ENCODE peak calls at places on chromosome 20, in eight cellular contexts. V is AG09309, C is stomach, Y is right lobe of liver, S is foreskin fibroblast, Z is body of pancreas, B is IMR-90, L is brain microvascular endothelial cell. K is an unnamed sample.

GRCh38 chr20:25859649-25860530 is 163.2 kb upstream of the ZNF337 start:
- DNase-seq in V (no peak), Z (peak; percentile 84), Y (peak; percentile 85), C (peak; percentile 75), L (peak; percentile 82), S (no peak), B (no peak), K (peak; percentile 53)

GRCh38 chr20:39067526-39068216 is 105.5 kb downstream of the DHX35 start:
- DNase-seq in S (peak; percentile 62), L (peak; percentile 20), B (peak; percentile 64), C (no peak), Z (no peak), Y (no peak), V (no peak), K (no peak)

GRCh38 chr20:61682998-61683681 is 382.5 kb downstream of the TAF4 start:
- DNase-seq in L (no peak), Y (no peak), C (no peak), V (peak; percentile 46), Z (no peak), S (peak; percentile 44), B (peak; percentile 31), K (peak; percentile 39)

GRCh38 chr20:21529863-21530262 is 16.0 kb upstream of the NKX2-2 start:
- DNase-seq in Z (no peak), Y (no peak), B (no peak), C (no peak), S (no peak), V (no peak), L (no peak), K (no peak)

GRCh38 chr20:62920039-62920645 is 6.2 kb downstream of the DIDO1 start:
- DNase-seq in V (no peak), B (no peak), Y (no peak), Z (no peak), S (no peak), L (no peak), C (no peak), K (no peak)

GRCh38 chr20:63026582-63027424 is 20.0 kb upstream of the BHLHE23 start:
- DNase-seq in B (no peak), C (no peak), S (no peak), V (no peak), Y (no peak), L (no peak), Z (no peak), K (no peak)

GRCh38 chr20:38894091-38894847 is 31.9 kb upstream of the FAM83D start:
- DNase-seq in L (no peak), Z (peak; percentile 89), V (no peak), B (no peak), C (no peak), Y (no peak), S (peak; percentile 7), K (no peak)

GRCh38 chr20:48531505-48531904 is 296.3 kb downstream of the PREX1 start:
- DNase-seq in Y (no peak), Z (no peak), L (no peak), C (no peak), V (no peak), S (no peak), B (no peak), K (no peak)

GRCh38 chr20:19975901-19976300 is 41.3 kb upstream of the NAA20 start:
- DNase-seq in S (no peak), Z (peak; percentile 57), C (peak; percentile 46), V (no peak), L (no peak), B (no peak), Y (no peak), K (no peak)

GRCh38 chr20:24991897-24992419 is 593 bp downstream of the APMAP start:
- DNase-seq in B (no peak), Z (no peak), L (peak; percentile 4), V (no peak), C (peak; percentile 33), S (no peak), Y (peak; percentile 54), K (no peak)

GRCh38 chr20:23641936-23642751 is 4.4 kb upstream of the CST3 start:
- DNase-seq in V (peak; percentile 55), C (no peak), S (peak; percentile 92), L (peak; percentile 55), Z (no peak), Y (no peak), B (peak; percentile 87), K (no peak)

GRCh38 chr20:58482416-58482815 is 32.8 kb downstream of the APCDD1L start:
- DNase-seq in Z (no peak), Y (no peak), C (no peak), B (peak; percentile 6), V (no peak), S (no peak), L (peak; percentile 32), K (no peak)

GRCh38 chr20:14355791-14356190 is 18.4 kb upstream of the FLRT3 start:
- DNase-seq in S (no peak), Y (no peak), B (no peak), C (no peak), L (no peak), V (no peak), Z (no peak), K (no peak)

GRCh38 chr20:9301129-9302072 is 213.0 kb upstream of the LAMP5 start:
- DNase-seq in Y (no peak), V (no peak), S (peak; percentile 73), Z (peak; percentile 25), L (peak; percentile 46), B (peak; percentile 89), C (no peak), K (peak; percentile 77)

GRCh38 chr20:47413189-47413588 is 56.7 kb upstream of the ZMYND8 start:
- DNase-seq in Y (no peak), V (no peak), B (no peak), S (no peak), C (no peak), L (no peak), Z (no peak), K (no peak)
- H3K4me3 ChIP-seq in Y (no peak overlapping the region), V (no peak overlapping the region), B (no peak overlapping the region), S (no peak overlapping the region), C (no peak overlapping the region), L (no peak overlapping the region), Z (no peak overlapping the region), K (no peak overlapping the region)

GRCh38 chr20:5309971-5310370 is 6.8 kb downstream of the PROKR2 start:
- DNase-seq in Z (no peak), S (peak; percentile 17), L (no peak), B (peak; percentile 10), C (no peak), Y (no peak), V (no peak), K (no peak)
- H3K4me3 ChIP-seq in Z (no peak overlapping the region), S (no peak overlapping the region), L (no peak overlapping the region), B (no peak overlapping the region), C (no peak overlapping the region), Y (no peak overlapping the region), V (no peak overlapping the region), K (no peak overlapping the region)

DNA sequence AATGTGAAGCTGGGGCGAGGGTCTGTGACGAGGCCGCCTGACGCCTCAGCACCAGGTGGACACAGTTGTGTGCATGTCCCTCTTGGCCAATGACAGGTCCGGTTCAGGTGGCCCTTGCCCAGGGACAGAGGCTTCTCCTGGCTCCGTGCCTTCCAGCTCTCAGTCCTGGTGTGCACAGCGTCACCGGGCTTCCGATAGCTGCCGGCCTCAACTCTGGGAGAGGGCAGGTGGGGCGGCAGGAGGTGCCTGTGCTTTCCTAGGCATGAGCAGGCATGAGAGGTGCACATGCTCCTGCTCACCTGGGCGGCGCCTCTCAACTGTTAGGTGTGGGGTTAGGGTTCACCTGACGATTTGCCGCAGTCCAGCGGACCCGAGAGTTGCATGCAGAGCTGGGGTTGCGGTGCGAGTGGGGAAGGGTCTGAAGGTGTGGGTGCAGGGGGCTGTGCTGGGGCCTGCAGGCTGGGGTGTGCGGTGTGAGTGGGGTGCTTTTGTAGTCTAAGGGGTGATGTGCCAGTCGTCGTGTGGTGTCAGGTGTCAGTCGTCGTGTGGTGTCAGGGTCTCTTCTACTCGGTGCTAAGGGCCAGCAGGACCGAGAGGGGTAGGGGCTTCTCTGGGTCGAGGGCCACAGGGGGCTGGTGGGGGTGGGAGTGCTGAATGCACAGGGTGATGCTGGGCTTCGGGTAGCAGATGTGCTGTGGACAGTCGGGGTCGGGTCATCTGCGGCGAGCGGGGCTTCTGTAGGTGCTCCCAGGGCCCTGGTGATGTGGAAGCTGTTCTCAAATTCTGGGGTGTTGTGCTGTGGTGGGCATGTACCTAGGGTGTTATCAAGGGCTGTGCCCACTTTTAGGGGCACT is 3.8 kb upstream of the SOX18 start:
- DNase-seq in L (no peak), V (no peak), Z (no peak), Y (no peak), C (no peak), S (no peak), B (no peak), K (no peak)
- H3K4me3 ChIP-seq in L (no peak overlapping the region), V (no peak overlapping the region), Z (no peak overlapping the region), Y (no peak overlapping the region), C (no peak overlapping the region), S (no peak overlapping the region), B (no peak overlapping the region), K (no peak overlapping the region)

GRCh38 chr20:3681931-3682820 is at the start of gene ADAM33:
- DNase-seq in S (peak; percentile 66), Z (peak; percentile 36), L (no peak), V (no peak), B (no peak), Y (no peak), C (peak; percentile 36), K (no peak)

GRCh38 chr20:3678893-3679720 is 2.7 kb downstream of the ADAM33 start:
- DNase-seq in C (no peak), L (no peak), S (peak; percentile 68), B (no peak), Z (no peak), Y (no peak), V (no peak), K (no peak)

GRCh38 chr20:3680701-3681351 is 984 bp downstream of the ADAM33 start:
- DNase-seq in B (no peak), L (no peak), C (no peak), Y (no peak), Z (no peak), S (no peak), V (no peak), K (no peak)

GRCh38 chr20:3679749-3680700 is 1.8 kb downstream of the ADAM33 start:
- DNase-seq in L (peak; percentile 44), Y (no peak), S (peak; percentile 97), Z (peak; percentile 36), B (peak; percentile 48), C (peak; percentile 30), V (peak; percentile 76), K (no peak)

GRCh38 chr20:3681352-3681930 is 369 bp downstream of the ADAM33 start:
- DNase-seq in C (no peak), L (no peak), B (no peak), Z (no peak), S (no peak), V (no peak), Y (no peak), K (no peak)
- H3K4me3 ChIP-seq in C (peak overlapping the region; percentile 56), L (peak overlapping the region; percentile 39), B (no peak overlapping the region), Z (no peak overlapping the region), S (peak overlapping the region; percentile 99), V (peak overlapping the region; percentile 85), Y (peak overlapping the region; percentile 11), K (peak overlapping the region; percentile 34)

DNA sequence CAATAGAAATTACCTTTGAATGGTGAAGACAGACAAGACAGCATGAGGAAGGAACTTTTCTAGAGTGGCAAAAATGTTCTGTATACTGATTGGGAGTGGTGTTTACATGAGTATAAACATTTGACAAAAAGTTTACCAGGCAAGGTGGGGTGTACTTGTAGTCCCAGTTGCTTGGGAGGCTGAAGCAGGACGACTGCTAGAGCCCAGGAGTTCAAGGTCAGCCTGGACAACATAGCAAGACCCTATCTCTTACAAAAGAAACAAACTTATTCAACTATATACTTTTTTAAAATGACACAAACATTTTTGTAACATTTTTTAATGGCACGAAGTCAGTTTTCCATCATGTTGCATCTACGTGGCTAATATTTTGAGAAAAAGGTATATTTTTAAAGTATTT is 40.5 kb downstream of the ZHX3 start:
- DNase-seq in L (no peak), B (no peak), S (no peak), V (no peak), Z (no peak), Y (no peak), C (no peak), K (no peak)
- H3K4me3 ChIP-seq in L (no peak overlapping the region), B (no peak overlapping the region), S (no peak overlapping the region), V (no peak overlapping the region), Z (no peak overlapping the region), Y (no peak overlapping the region), C (no peak overlapping the region), K (no peak overlapping the region)